ENCODE peak calls at places on chromosomes 2 and 18, in four cellular contexts. M is progenitor cell of endocrine pancreas, G is A172, F is NCI-H1092 treated with DMSO at 0.1 percent for 48 hours. P is an unnamed sample.

GRCh38 chr2:207161724-207162123 is 4.0 kb downstream of the KLF7 start:
- DNase-seq in M (no peak), G (no peak), F (no peak), P (no peak)

GRCh38 chr2:85114586-85115330 is 18.4 kb upstream of the TCF7L1 start:
- DNase-seq in M (no peak), G (no peak), F (no peak), P (no peak)

GRCh38 chr2:145123606-145124005 is 603.7 kb upstream of the ZEB2 start:
- DNase-seq in M (no peak), G (no peak), F (no peak), P (no peak)

GRCh38 chr2:17621781-17622180 is 81.3 kb downstream of the VSNL1 start:
- DNase-seq in M (no peak), G (peak), F (no peak), P (no peak)

GRCh38 chr2:134420256-134420655 is 166.4 kb downstream of the MGAT5 start:
- DNase-seq in M (no peak), G (no peak), F (peak), P (no peak)

GRCh38 chr2:54310314-54310713 is 54.3 kb upstream of the TSPYL6 start:
- DNase-seq in M (no peak), G (peak), F (no peak), P (no peak)

GRCh38 chr2:106094101-106094860 is 99.8 kb downstream of the UXS1 start:
- DNase-seq in M (no peak), G (no peak), F (no peak), P (peak)

GRCh38 chr18:49177071-49177470 is 226.3 kb upstream of the SMAD7 start:
- DNase-seq in M (no peak), G (no peak), F (no peak), P (no peak)

GRCh38 chr2:57330447-57330846 is 716.2 kb upstream of the VRK2 start:
- DNase-seq in M (no peak), G (peak), F (no peak), P (no peak)

GRCh38 chr18:7089369-7089768 is 28.2 kb downstream of the LAMA1 start:
- DNase-seq in M (no peak), G (no peak), F (no peak), P (no peak)

GRCh38 chr18:903703-904102 is 968 bp upstream of the ADCYAP1 start:
- DNase-seq in M (peak), G (peak), F (no peak), P (peak)

GRCh38 chr2:159131882-159132281 is 154.6 kb downstream of the WDSUB1 start:
- DNase-seq in M (no peak), G (peak), F (no peak), P (no peak)

GRCh38 chr2:215899111-215900074 is 114.0 kb downstream of the MREG start:
- DNase-seq in M (no peak), G (no peak), F (no peak), P (no peak)

GRCh38 chr2:96962567-96963203 is 23.7 kb downstream of the FAM178B start:
- DNase-seq in M (no peak), G (no peak), F (no peak), P (peak)

GRCh38 chr2:25895620-25896019 is 17.3 kb upstream of the ASXL2 start:
- DNase-seq in M (no peak), G (no peak), F (no peak), P (no peak)

GRCh38 chr2:240220371-240220770 is 79.9 kb upstream of the OTOS start:
- DNase-seq in M (no peak), G (peak), F (no peak), P (peak)

GRCh38 chr18:34002130-34002529 is 222.6 kb downstream of the NOL4 start:
- DNase-seq in M (no peak), G (no peak), F (no peak), P (no peak)

GRCh38 chr2:149538138-149538833 is 49.3 kb downstream of the MMADHC start:
- DNase-seq in M (no peak), G (peak), F (no peak), P (no peak)